ENCODE peak calls at places on chromosomes 11 and 22, in nine cellular contexts. Y is kidney tubule cell, T is NCI-H524 treated with DMSO at 0.1 percent for 48 hours, Z is kidney, C is ACHN, L is SK-MEL-5, H is head of caudate nucleus, N is heart left ventricle, Q is EL. F is an unnamed sample.

GRCh38 chr22:36942561-36942960 is 29.1 kb downstream of the CSF2RB start:
- DNase-seq in Y (no peak), T (no peak), Z (no peak), C (no peak), L (no peak), H (no peak), N (no peak), Q (no peak), F (no peak)

GRCh38 chr22:46053563-46054090 is 76.7 kb upstream of the WNT7B start:
- DNase-seq in Y (peak; percentile 82), T (no peak), Z (peak; percentile 94), C (peak; percentile 73), L (peak; percentile 53), H (peak; percentile 79), N (peak; percentile 87), Q (peak; percentile 65), F (no peak)

GRCh38 chr11:1573847-1574255 is 1.8 kb upstream of the DUSP8 start:
- DNase-seq in Y (peak; percentile 78), T (no peak), Z (no peak), C (no peak), L (no peak), H (no peak), N (no peak), Q (no peak), F (no peak)

GRCh38 chr22:37290737-37291136 is 8.4 kb downstream of the CYTH4 start:
- DNase-seq in Y (peak; percentile 38), T (no peak), Z (no peak), C (no peak), L (no peak), H (no peak), N (no peak), Q (peak; percentile 41), F (no peak)

GRCh38 chr11:118856314-118856713 is 27.4 kb upstream of the CXCR5 start:
- DNase-seq in Y (no peak), T (no peak), Z (no peak), C (no peak), L (no peak), H (no peak), N (no peak), Q (no peak), F (no peak)

GRCh38 chr11:18608373-18608772 is 8.8 kb downstream of the MISFA start:
- DNase-seq in Y (no peak), T (no peak), Z (no peak), C (no peak), L (no peak), H (no peak), N (no peak), Q (no peak), F (no peak)

GRCh38 chr11:83185767-83186166 is 7.7 kb upstream of the ANKRD42 start:
- DNase-seq in Y (no peak), T (no peak), Z (no peak), C (no peak), L (no peak), H (no peak), N (no peak), Q (no peak), F (no peak)

GRCh38 chr11:120719348-120719747 is 207.8 kb downstream of the GRIK4 start:
- DNase-seq in Y (no peak), T (no peak), Z (no peak), C (no peak), L (no peak), H (no peak), N (no peak), Q (no peak), F (no peak)

GRCh38 chr22:39240841-39241631 is 3.7 kb downstream of the PDGFB start:
- DNase-seq in Y (peak; percentile 87), T (no peak), Z (peak; percentile 92), C (no peak), L (no peak), H (no peak), N (peak; percentile 74), Q (peak; percentile 13), F (no peak)

GRCh38 chr11:67303989-67304411 is 670 bp downstream of the SSH3 start:
- DNase-seq in Y (peak; percentile 63), T (no peak), Z (peak; percentile 84), C (no peak), L (no peak), H (no peak), N (no peak), Q (peak; percentile 33), F (no peak)

GRCh38 chr11:2128102-2128511 is 11.1 kb downstream of the IGF2 start:
- DNase-seq in Y (no peak), T (no peak), Z (no peak), C (no peak), L (no peak), H (no peak), N (no peak), Q (no peak), F (no peak)

GRCh38 chr11:17822021-17822781 is 87.6 kb downstream of the KCNC1 start:
- DNase-seq in Y (no peak), T (no peak), Z (no peak), C (no peak), L (peak; percentile 51), H (no peak), N (peak; percentile 50), Q (no peak), F (peak; percentile 3)

GRCh38 chr22:27128461-27129080 is 471.2 kb downstream of the MIAT start:
- DNase-seq in Y (no peak), T (no peak), Z (no peak), C (no peak), L (no peak), H (no peak), N (no peak), Q (no peak), F (no peak)

GRCh38 chr11:116694017-116694725 is 78.6 kb downstream of the BUD13 start:
- DNase-seq in Y (no peak), T (no peak), Z (no peak), C (no peak), L (no peak), H (no peak), N (no peak), Q (no peak), F (no peak)